ENCODE peak calls at places on chromosome 22, in six cellular contexts. B is fibroblast of lung, Q is mesothelial cell of epicardium, T is fibroblast of mammary gland, N is MCF 10A, E is omental fat pad. M is an unnamed sample.

GRCh38 chr22:35023692-35024363 is 42.1 kb upstream of the ISX start:
- DNase-seq in B (peak; percentile 27), Q (peak; percentile 77), T (peak; percentile 39), N (no peak), E (peak; percentile 64), M (peak; percentile 49)

GRCh38 chr22:40855104-40855959 is 1.1 kb downstream of the ST13 start:
- DNase-seq in B (peak; percentile 29), Q (no peak), T (peak; percentile 63), N (peak; percentile 45), E (peak; percentile 35), M (peak; percentile 49)

GRCh38 chr22:32795214-32795596 is 6.3 kb upstream of the TIMP3 start:
- DNase-seq in B (no peak), Q (no peak), T (no peak), N (no peak), E (no peak), M (no peak)

GRCh38 chr22:35341090-35341874 is 39.6 kb upstream of the HMOX1 start:
- DNase-seq in B (no peak), Q (no peak), T (no peak), N (no peak), E (no peak), M (no peak)

GRCh38 chr22:20869234-20869633 is 10.4 kb downstream of the SNAP29 start:
- DNase-seq in B (no peak), Q (no peak), T (no peak), N (no peak), E (no peak), M (no peak)

GRCh38 chr22:37971475-37972434 is 12.6 kb downstream of the SOX10 start:
- DNase-seq in B (no peak), Q (no peak), T (no peak), N (no peak), E (no peak), M (no peak)

GRCh38 chr22:35102663-35103062 is 36.7 kb downstream of the ISX start:
- DNase-seq in B (no peak), Q (no peak), T (no peak), N (peak; percentile 13), E (no peak), M (peak; percentile 1)

GRCh38 chr22:26798433-26799065 is 141.2 kb downstream of the MIAT start:
- DNase-seq in B (no peak), Q (no peak), T (no peak), N (no peak), E (no peak), M (no peak)

GRCh38 chr22:21802673-21803072 is 64.8 kb downstream of the MAPK1 start:
- DNase-seq in B (no peak), Q (no peak), T (no peak), N (no peak), E (no peak), M (no peak)

GRCh38 chr22:29308148-29308790 is 1.8 kb downstream of the GAS2L1 start:
- DNase-seq in B (no peak), Q (no peak), T (no peak), N (peak; percentile 33), E (no peak), M (no peak)

GRCh38 chr22:39493759-39494158 is 8.3 kb upstream of the MIEF1 start:
- DNase-seq in B (peak; percentile 53), Q (no peak), T (peak; percentile 92), N (no peak), E (no peak), M (peak; percentile 65)

GRCh38 chr22:38786631-38787030 is 7.3 kb downstream of the DNAL4 start:
- DNase-seq in B (no peak), Q (no peak), T (no peak), N (no peak), E (no peak), M (no peak)

GRCh38 chr22:49106136-49106930 is 721.3 kb downstream of the BRD1 start:
- DNase-seq in B (no peak), Q (no peak), T (no peak), N (no peak), E (no peak), M (no peak)

GRCh38 chr22:47386812-47387510 is 624.5 kb downstream of the TBC1D22A start:
- DNase-seq in B (no peak), Q (no peak), T (no peak), N (no peak), E (no peak), M (no peak)

GRCh38 chr22:27171212-27171611 is 513.8 kb downstream of the MIAT start:
- DNase-seq in B (no peak), Q (no peak), T (no peak), N (no peak), E (no peak), M (no peak)

GRCh38 chr22:41555325-41555724 is 5.5 kb upstream of the CSDC2 start:
- DNase-seq in B (peak; percentile 35), Q (no peak), T (no peak), N (no peak), E (no peak), M (no peak)

GRCh38 chr22:45006101-45006872 is 3.5 kb downstream of the PHF21B start:
- DNase-seq in B (no peak), Q (no peak), T (no peak), N (no peak), E (no peak), M (no peak)

GRCh38 chr22:46138058-46138797 is 12.1 kb upstream of the PPARA start:
- DNase-seq in B (no peak), Q (no peak), T (no peak), N (no peak), E (no peak), M (no peak)

GRCh38 chr22:38963872-38964271 is 6.5 kb downstream of the APOBEC3A start:
- DNase-seq in B (no peak), Q (no peak), T (no peak), N (no peak), E (no peak), M (no peak)

GRCh38 chr22:26568207-26568706 is 21.7 kb downstream of the TPST2 start:
- DNase-seq in B (peak; percentile 26), Q (no peak), T (no peak), N (peak; percentile 61), E (no peak), M (no peak)

GRCh38 chr22:29342577-29343312 is 27.2 kb upstream of the RASL10A start:
- DNase-seq in B (no peak), Q (no peak), T (no peak), N (no peak), E (no peak), M (no peak)

GRCh38 chr22:48695731-48696305 is 1131.9 kb downstream of the BRD1 start:
- DNase-seq in B (no peak), Q (no peak), T (no peak), N (no peak), E (no peak), M (no peak)

GRCh38 chr22:50576070-50576469 is 2.2 kb downstream of the CPT1B start:
- DNase-seq in B (peak; percentile 56), Q (no peak), T (peak; percentile 56), N (peak; percentile 62), E (no peak), M (peak; percentile 48)
- TF ChIP-seq CTCF in B (peak; percentile 5), Q (no peak), T (peak; percentile 41), N (peak; percentile 12), E (no peak), M (peak; percentile 15)

GRCh38 chr22:19638282-19639015 is 75.9 kb upstream of the SEPTIN5 start:
- DNase-seq in B (no peak), Q (no peak), T (no peak), N (no peak), E (no peak), M (no peak)
- TF ChIP-seq CTCF in B (no peak), Q (no peak), T (no peak), N (no peak), E (no peak), M (no peak)

DNA sequence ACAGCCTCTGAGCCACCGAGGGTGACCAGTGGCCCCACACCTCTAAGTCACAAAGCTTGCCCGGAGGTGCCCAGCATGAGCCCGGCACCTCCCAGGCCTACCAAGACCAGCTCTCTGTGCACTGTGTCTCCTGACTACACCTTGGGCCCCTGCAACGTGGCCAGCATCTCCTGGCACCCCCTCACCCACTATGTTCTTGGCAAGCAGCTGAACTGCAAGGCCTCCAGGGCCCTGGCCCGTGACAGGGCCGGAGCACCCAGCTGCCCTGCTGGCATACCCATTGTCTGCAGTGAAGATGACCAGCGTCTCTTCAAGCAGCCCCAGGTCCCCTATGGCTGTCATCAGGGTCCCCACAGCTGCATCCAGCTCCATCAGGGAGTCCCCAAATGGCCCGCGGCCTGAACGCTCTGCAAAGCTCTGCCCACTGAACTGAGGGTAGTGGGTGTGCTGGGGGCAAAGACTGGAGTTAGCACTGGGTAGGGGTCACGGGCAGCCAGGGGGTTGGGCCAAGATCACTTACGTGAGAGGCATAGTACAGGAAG is 1.6 kb downstream of the ARSA start:
- DNase-seq in B (no peak), Q (no peak), T (no peak), N (no peak), E (no peak), M (no peak)
- TF ChIP-seq CTCF in B (no peak), Q (no peak), T (no peak), N (no peak), E (no peak), M (no peak)

GRCh38 chr22:36858966-36859365 is 1.8 kb upstream of the NCF4 start:
- DNase-seq in B (no peak), Q (no peak), T (no peak), N (no peak), E (no peak), M (no peak)

GRCh38 chr22:36858156-36858555 is 2.6 kb upstream of the NCF4 start:
- DNase-seq in B (no peak), Q (no peak), T (no peak), N (no peak), E (no peak), M (no peak)

GRCh38 chr22:36860821-36861659 is at the start of gene NCF4:
- DNase-seq in B (no peak), Q (no peak), T (no peak), N (no peak), E (no peak), M (no peak)

GRCh38 chr22:36860438-36860820 is 377 bp upstream of the NCF4 start:
- DNase-seq in B (no peak), Q (no peak), T (no peak), N (no peak), E (no peak), M (no peak)

GRCh38 chr22:36860017-36860416 is 789 bp upstream of the NCF4 start:
- DNase-seq in B (no peak), Q (no peak), T (no peak), N (peak; percentile 25), E (no peak), M (no peak)
- TF ChIP-seq CTCF in B (no peak), Q (no peak), T (no peak), N (no peak), E (no peak), M (no peak)

GRCh38 chr22:25110846-25111578 is 88.6 kb upstream of the CRYBB3 start:
- DNase-seq in B (peak; percentile 75), Q (peak; percentile 65), T (peak; percentile 64), N (peak; percentile 89), E (no peak), M (peak; percentile 91)
- TF ChIP-seq CTCF in B (peak; percentile 55), Q (peak; percentile 73), T (peak; percentile 46), N (peak; percentile 42), E (no peak), M (peak; percentile 72)

M was measured in cardiac fibroblast.